ENCODE peak calls at places on chromosomes 4 and X, in eight cellular contexts. G, D, S, N, E, J, K and R are unnamed samples.

GRCh38 chr4:146465628-146466027 is 56.1 kb downstream of the SLC10A7 start:
- DNase-seq in J (no peak), G (no peak), S (no peak), K (no peak), N (no peak), D (no peak), E (no peak), R (no peak)

GRCh38 chrX:12441376-12442128 is 303.3 kb downstream of the FRMPD4 start:
- DNase-seq in E (no peak), D (no peak), G (peak), N (no peak), K (no peak), J (no peak), S (no peak), R (no peak)

GRCh38 chr4:183852910-183853555 is 52.1 kb upstream of the STOX2 start:
- DNase-seq in K (no peak), G (no peak), S (no peak), E (no peak), J (no peak), D (no peak), N (no peak), R (no peak)

GRCh38 chr4:181897935-181898334 is 345.3 kb upstream of the TENM3 start:
- DNase-seq in K (no peak), D (no peak), G (peak), S (no peak), E (no peak), J (no peak), N (no peak), R (no peak)

GRCh38 chr4:139933541-139933940 is 220.4 kb downstream of the MAML3 start:
- DNase-seq in N (peak), S (no peak), E (no peak), K (no peak), G (no peak), D (no peak), J (no peak), R (no peak)

GRCh38 chr4:166169111-166169510 is 296.1 kb downstream of the TLL1 start:
- DNase-seq in D (no peak), E (no peak), S (no peak), K (no peak), J (no peak), G (no peak), N (peak), R (peak)

GRCh38 chr4:125582302-125582701 is 267.5 kb downstream of the FAT4 start:
- DNase-seq in N (no peak), K (no peak), D (no peak), G (peak), E (no peak), S (no peak), J (no peak), R (no peak)

GRCh38 chr4:166128452-166128851 is 255.4 kb downstream of the TLL1 start:
- DNase-seq in S (no peak), D (no peak), G (no peak), K (no peak), J (no peak), E (no peak), N (no peak), R (no peak)

GRCh38 chrX:5113128-5113527 is 1115.5 kb downstream of the NLGN4X start:
- DNase-seq in K (no peak), D (no peak), J (no peak), G (no peak), S (no peak), N (peak), E (no peak), R (no peak)

GRCh38 chr4:5357863-5358262 is 306.6 kb downstream of the STK32B start:
- DNase-seq in S (no peak), D (no peak), E (no peak), N (no peak), K (no peak), G (no peak), J (no peak), R (no peak)

GRCh38 chr4:186676531-186677158 is 47.0 kb downstream of the FAT1 start:
- DNase-seq in J (no peak), D (no peak), E (no peak), K (no peak), G (peak), S (no peak), N (peak), R (peak)

GRCh38 chr4:155761916-155762315 is 3.1 kb downstream of the GUCY1B1 start:
- DNase-seq in E (no peak), S (no peak), D (no peak), K (no peak), N (no peak), J (no peak), G (no peak), R (no peak)

GRCh38 chrX:31555506-31555905 is 483.7 kb upstream of the FTHL17 start:
- DNase-seq in D (no peak), N (no peak), J (no peak), S (no peak), K (no peak), E (no peak), G (peak), R (no peak)

GRCh38 chr4:140754918-140755810 is 1.0 kb downstream of the TBC1D9 start:
- DNase-seq in E (no peak), G (no peak), N (no peak), D (no peak), J (no peak), K (no peak), S (no peak), R (no peak)

GRCh38 chrX:14095702-14096101 is 66.0 kb upstream of the GEMIN8 start:
- DNase-seq in G (peak), J (no peak), D (peak), N (peak), S (peak), K (no peak), E (peak), R (peak)

GRCh38 chr4:103032575-103032974 is 13.1 kb upstream of the SLC9B1 start:
- DNase-seq in D (peak), E (peak), N (peak), J (no peak), K (no peak), G (peak), S (peak), R (no peak)

GRCh38 chrX:11187001-11187400 is 75.9 kb downstream of the HCCS start:
- DNase-seq in D (no peak), E (no peak), N (no peak), S (no peak), K (no peak), J (no peak), G (no peak), R (no peak)

GRCh38 chr4:138542191-138542771 is 300.1 kb upstream of the SLC7A11 start:
- DNase-seq in S (no peak), D (no peak), N (no peak), J (no peak), G (peak), E (no peak), K (no peak), R (no peak)

GRCh38 chrX:69808375-69808774 is 192.5 kb downstream of the EDA start:
- DNase-seq in K (no peak), E (no peak), S (no peak), J (no peak), G (no peak), D (no peak), N (no peak), R (no peak)

GRCh38 chr4:25160714-25161598 is 707 bp upstream of the SEPSECS start:
- DNase-seq in E (peak), S (no peak), D (no peak), G (no peak), N (no peak), K (peak), J (no peak), R (no peak)

GRCh38 chr4:76655566-76656479 is 220.8 kb downstream of the SHROOM3 start:
- DNase-seq in E (no peak), N (no peak), D (no peak), S (no peak), K (no peak), J (no peak), G (no peak), R (no peak)

GRCh38 chr4:7166286-7166685 is 26.1 kb upstream of the SORCS2 start:
- DNase-seq in G (no peak), S (no peak), K (no peak), D (no peak), E (no peak), N (no peak), J (peak), R (no peak)

GRCh38 chrX:50801135-50801534 is 12.9 kb downstream of the SHROOM4 start:
- DNase-seq in J (no peak), E (no peak), K (no peak), N (no peak), G (no peak), D (no peak), S (no peak), R (no peak)

GRCh38 chr4:3369781-3370660 is 71.7 kb upstream of the HGFAC start:
- DNase-seq in D (no peak), N (no peak), G (peak), K (no peak), E (no peak), J (peak), S (peak), R (peak)

GRCh38 chr4:36399762-36400353 is 118.4 kb downstream of the DTHD1 start:
- DNase-seq in E (no peak), N (peak), K (no peak), S (peak), D (peak), J (no peak), G (no peak), R (no peak)

DNA sequence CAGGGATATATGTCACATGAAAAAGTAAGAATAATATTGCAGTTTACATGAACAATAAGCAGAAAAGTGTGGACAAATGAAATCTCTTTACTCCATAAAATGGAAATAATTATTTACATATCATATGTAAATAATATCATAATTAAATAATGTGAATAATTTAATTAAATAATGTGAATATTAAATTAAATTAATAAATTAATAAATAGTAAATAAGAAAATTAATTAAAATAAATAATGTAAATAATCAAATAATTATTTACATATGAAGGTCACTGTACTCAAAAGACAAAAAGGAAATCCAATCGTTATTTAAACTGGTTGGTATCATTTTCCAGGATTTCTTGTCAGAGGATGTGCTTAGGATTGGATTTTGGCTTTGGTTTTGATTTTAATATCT is 201.1 kb upstream of the ETNPPL start:
- DNase-seq in E (no peak), D (no peak), N (no peak), S (no peak), J (no peak), K (no peak), G (no peak), R (no peak)
- TF ChIP-seq POLR2A in E (no peak), D (no peak), N (no peak), S (no peak), J (no peak), K (no peak), G (no peak), R (no peak)

GRCh38 chr4:15003441-15003890 is 1.2 kb downstream of the CPEB2 start:
- DNase-seq in K (peak), N (no peak), D (peak), E (peak), J (peak), S (peak), G (peak), R (no peak)

GRCh38 chr4:15003891-15004700 is 1.8 kb downstream of the CPEB2 start:
- DNase-seq in D (peak), G (no peak), N (no peak), E (peak), S (peak), J (peak), K (peak), R (no peak)

GRCh38 chr4:15005474-15006115 is 3.3 kb downstream of the CPEB2 start:
- DNase-seq in E (no peak), N (no peak), D (no peak), J (no peak), K (no peak), S (no peak), G (no peak), R (no peak)

GRCh38 chr4:15006416-15007024 is 4.2 kb downstream of the CPEB2 start:
- DNase-seq in J (no peak), N (no peak), S (no peak), D (no peak), K (no peak), G (peak), E (peak), R (no peak)

DNA sequence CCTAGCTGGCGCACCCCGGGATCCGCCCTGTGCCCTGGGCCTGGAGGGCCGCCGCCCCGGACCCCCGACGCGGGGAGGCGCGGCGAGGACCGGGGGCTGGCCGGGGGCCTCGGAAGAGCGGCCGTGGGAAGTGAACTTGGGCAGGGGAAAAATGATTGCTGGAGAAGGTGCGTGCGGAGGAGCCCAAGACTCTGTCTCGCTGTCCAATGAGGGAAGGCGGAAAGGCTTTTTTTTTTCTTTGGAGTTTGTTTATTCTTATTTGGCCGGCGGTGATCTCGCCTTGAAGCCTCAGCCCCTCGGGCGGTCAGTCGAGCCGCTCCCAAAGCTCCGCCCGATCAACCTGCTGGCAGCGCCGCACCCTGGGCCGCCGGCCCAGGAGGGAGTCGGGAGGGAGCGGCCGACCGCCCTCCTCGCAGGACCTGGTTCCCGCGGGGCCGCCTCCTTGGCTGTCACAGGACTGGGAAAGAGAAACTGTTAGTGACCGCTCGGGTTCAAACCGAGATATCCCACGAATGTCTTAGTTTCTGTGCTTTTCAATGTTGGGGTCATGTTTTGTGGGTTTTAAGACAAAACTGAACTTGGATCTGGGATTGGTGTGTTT is 2.5 kb downstream of the CPEB2 start:
- DNase-seq in S (peak), N (peak), K (peak), G (peak), D (peak), J (peak), E (peak), R (no peak)
- TF ChIP-seq POLR2A in S (peak), N (no peak), K (no peak), G (peak), D (peak), J (peak), E (peak), R (no peak)

DNA sequence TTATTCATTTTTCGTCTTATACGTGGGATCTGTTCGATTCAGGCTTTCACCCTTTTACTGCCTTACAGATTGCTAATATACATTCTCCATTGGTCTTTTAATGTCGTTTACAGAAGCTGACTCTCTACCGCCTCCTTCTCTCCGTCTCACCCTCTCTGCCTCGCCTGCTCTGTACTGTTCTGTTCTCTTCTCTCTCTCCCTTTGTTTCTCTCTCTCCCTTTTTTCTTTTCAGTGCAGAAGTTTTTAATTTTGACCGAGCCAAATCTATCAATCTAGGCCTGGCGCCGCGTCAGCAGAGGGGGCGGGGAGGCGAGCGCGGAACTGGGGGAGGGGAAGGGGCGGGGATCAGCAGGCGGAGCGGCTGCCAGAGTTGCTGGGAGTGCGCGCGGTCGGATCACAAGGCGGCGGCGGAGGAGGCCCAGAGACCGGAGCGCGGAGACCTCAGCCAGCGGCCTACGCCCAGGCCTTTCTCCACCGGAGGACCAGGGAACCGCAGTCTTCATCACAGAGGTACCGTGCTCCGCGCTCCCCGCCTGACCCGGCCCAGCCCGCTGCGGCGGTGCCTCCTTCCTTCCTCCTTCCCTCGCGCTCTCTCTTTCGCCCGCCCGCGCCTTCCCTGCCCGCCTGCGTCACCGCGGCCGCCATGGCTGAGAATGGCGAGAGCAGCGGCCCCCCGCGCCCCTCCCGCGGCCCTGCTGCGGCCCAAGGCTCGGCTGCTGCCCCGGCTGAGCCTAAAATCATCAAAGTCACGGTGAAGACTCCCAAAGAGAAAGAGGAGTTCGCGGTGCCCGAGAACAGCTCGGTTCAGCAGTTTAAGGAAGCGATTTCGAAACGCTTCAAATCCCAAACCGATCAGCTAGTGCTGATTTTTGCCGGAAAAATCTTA is at the start of gene UBQLN2:
- DNase-seq in K (no peak), D (peak), N (peak), E (peak), G (peak), S (peak), J (peak), R (no peak)
- TF ChIP-seq POLR2A in K (peak), D (peak), N (peak), E (peak), G (peak), S (peak), J (peak), R (peak)

GRCh38 chrX:154804957-154805695 is at the start of gene MPP1:
- DNase-seq in D (peak), K (peak), E (peak), N (peak), J (peak), S (peak), G (peak), R (peak)
- TF ChIP-seq POLR2A in D (peak), K (peak), E (peak), N (no peak), J (peak), S (peak), G (no peak), R (peak)

DNA sequence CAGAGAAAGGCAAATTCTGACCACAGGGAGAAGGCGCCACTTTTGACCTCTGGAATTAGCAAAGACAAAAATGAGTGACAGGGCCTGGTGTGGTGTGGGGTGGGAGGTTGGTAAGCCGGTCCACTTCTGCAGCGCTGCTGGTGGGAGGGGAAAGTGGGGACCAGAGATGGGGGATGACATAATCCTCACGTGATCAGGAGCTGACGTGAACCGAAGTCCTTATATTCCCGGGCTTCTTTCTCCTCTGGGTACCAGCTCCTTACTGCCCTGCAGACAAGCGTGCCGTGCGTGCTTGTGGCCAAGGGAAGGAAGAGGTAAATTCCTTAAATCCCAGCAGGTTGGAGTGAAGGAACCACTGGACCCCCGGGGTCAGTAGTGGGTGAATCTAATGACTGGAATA is at the start of gene TCEAL7:
- DNase-seq in J (peak), S (no peak), E (no peak), K (no peak), N (no peak), D (no peak), G (peak), R (no peak)
- TF ChIP-seq POLR2A in J (no peak), S (no peak), E (no peak), K (no peak), N (no peak), D (no peak), G (no peak), R (no peak)

GRCh38 chrX:107672955-107673378 is 44.7 kb downstream of the PRPS1 start:
- DNase-seq in N (peak), D (peak), S (peak), E (peak), K (peak), G (peak), J (peak), R (peak)
- TF ChIP-seq POLR2A in N (no peak), D (peak), S (peak), E (no peak), K (no peak), G (no peak), J (no peak), R (no peak)

GRCh38 chr4:73257242-73257994 is 1.2 kb downstream of the ANKRD17 start:
- DNase-seq in S (peak), E (peak), K (no peak), N (peak), G (peak), D (peak), J (peak), R (no peak)
- TF ChIP-seq POLR2A in S (no peak), E (no peak), K (no peak), N (no peak), G (no peak), D (peak), J (no peak), R (no peak)

DNA sequence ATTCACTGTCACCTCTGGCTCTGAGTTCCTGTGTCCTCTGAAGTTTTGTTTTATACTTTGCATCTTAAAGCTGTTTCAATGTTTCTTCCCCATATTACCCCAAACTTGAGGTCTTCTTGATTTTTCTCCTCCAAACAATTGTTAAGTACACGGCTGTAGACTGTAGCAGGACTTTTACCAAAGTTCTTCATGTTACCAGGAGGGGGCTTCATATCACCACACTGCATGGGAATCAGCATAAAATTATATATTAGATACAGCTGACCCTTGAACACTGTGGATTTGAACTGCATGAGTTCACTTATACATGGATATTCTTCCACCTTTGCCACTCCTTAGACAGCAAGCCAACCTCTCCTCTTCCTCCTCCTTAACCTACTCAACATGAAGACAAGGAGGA is 56.6 kb downstream of the SPATA18 start:
- DNase-seq in G (no peak), K (no peak), D (no peak), J (no peak), N (no peak), E (no peak), S (no peak), R (no peak)
- TF ChIP-seq POLR2A in G (no peak), K (no peak), D (no peak), J (no peak), N (no peak), E (no peak), S (no peak), R (no peak)